ENCODE peak calls at places on chromosomes 6 and 20, in eight cellular contexts. One of them, this sample, is unnamed.
A peak's percentile ranks its signal among the peaks of the same experiment; 100 is the strongest.

GRCh38 chr20:37192137-37192854 is 12.9 kb upstream of the MROH8 start:
- DNase-seq in right atrium auricular region: peak; percentile 91
- DNase-seq in IMR-90: peak; percentile 89
- DNase-seq in cardiac fibroblast: peak; percentile 95
- DNase-seq in left ventricle myocardium inferior: peak; percentile 90
- DNase-seq in heart left ventricle: peak; percentile 89
- DNase-seq in transverse colon: peak; percentile 89
- DNase-seq in fibroblast of lung: peak; percentile 85
- DNase-seq in this sample: peak; percentile 89

GRCh38 chr6:89087881-89088280 is 7.3 kb downstream of the PNRC1 start:
- DNase-seq in right atrium auricular region: no peak
- DNase-seq in IMR-90: no peak
- DNase-seq in cardiac fibroblast: peak; percentile 35
- DNase-seq in left ventricle myocardium inferior: no peak
- DNase-seq in heart left ventricle: no peak
- DNase-seq in transverse colon: no peak
- DNase-seq in fibroblast of lung: no peak
- DNase-seq in this sample: no peak

GRCh38 chr20:56187791-56188190 is 60.7 kb upstream of the MC3R start:
- DNase-seq in right atrium auricular region: no peak
- DNase-seq in IMR-90: no peak
- DNase-seq in cardiac fibroblast: no peak
- DNase-seq in left ventricle myocardium inferior: no peak
- DNase-seq in heart left ventricle: no peak
- DNase-seq in transverse colon: no peak
- DNase-seq in fibroblast of lung: no peak
- DNase-seq in this sample: no peak

GRCh38 chr6:147322299-147323162 is 118.3 kb downstream of the STXBP5 start:
- DNase-seq in right atrium auricular region: no peak
- DNase-seq in IMR-90: peak; percentile 73
- DNase-seq in cardiac fibroblast: peak; percentile 56
- DNase-seq in left ventricle myocardium inferior: no peak
- DNase-seq in heart left ventricle: no peak
- DNase-seq in transverse colon: no peak
- DNase-seq in fibroblast of lung: no peak
- DNase-seq in this sample: no peak

GRCh38 chr6:15132854-15133670 is 112.8 kb upstream of the JARID2 start:
- DNase-seq in right atrium auricular region: no peak
- DNase-seq in IMR-90: peak; percentile 90
- DNase-seq in cardiac fibroblast: peak; percentile 33
- DNase-seq in left ventricle myocardium inferior: no peak
- DNase-seq in heart left ventricle: no peak
- DNase-seq in transverse colon: no peak
- DNase-seq in fibroblast of lung: peak; percentile 91
- DNase-seq in this sample: peak; percentile 4

GRCh38 chr6:90328004-90328403 is 31.4 kb upstream of the BACH2 start:
- DNase-seq in right atrium auricular region: no peak
- DNase-seq in IMR-90: peak; percentile 39
- DNase-seq in cardiac fibroblast: no peak
- DNase-seq in left ventricle myocardium inferior: no peak
- DNase-seq in heart left ventricle: no peak
- DNase-seq in transverse colon: no peak
- DNase-seq in fibroblast of lung: peak; percentile 59
- DNase-seq in this sample: no peak

GRCh38 chr6:44897286-44897685 is 430.8 kb upstream of the RUNX2 start:
- DNase-seq in right atrium auricular region: no peak
- DNase-seq in IMR-90: no peak
- DNase-seq in cardiac fibroblast: peak; percentile 50
- DNase-seq in left ventricle myocardium inferior: no peak
- DNase-seq in heart left ventricle: no peak
- DNase-seq in transverse colon: no peak
- DNase-seq in fibroblast of lung: peak; percentile 19
- DNase-seq in this sample: no peak

GRCh38 chr20:5770987-5771318 is 20.8 kb downstream of the SHLD1 start:
- DNase-seq in right atrium auricular region: no peak
- DNase-seq in IMR-90: no peak
- DNase-seq in cardiac fibroblast: no peak
- DNase-seq in left ventricle myocardium inferior: no peak
- DNase-seq in heart left ventricle: no peak
- DNase-seq in transverse colon: no peak
- DNase-seq in fibroblast of lung: no peak
- DNase-seq in this sample: no peak

GRCh38 chr6:137159912-137160311 is 13.5 kb downstream of the IL22RA2 start:
- DNase-seq in right atrium auricular region: no peak
- DNase-seq in IMR-90: no peak
- DNase-seq in cardiac fibroblast: no peak
- DNase-seq in left ventricle myocardium inferior: no peak
- DNase-seq in heart left ventricle: no peak
- DNase-seq in transverse colon: no peak
- DNase-seq in fibroblast of lung: no peak
- DNase-seq in this sample: no peak

GRCh38 chr20:55881204-55881603 is 124.1 kb downstream of the CBLN4 start:
- DNase-seq in right atrium auricular region: no peak
- DNase-seq in IMR-90: no peak
- DNase-seq in cardiac fibroblast: no peak
- DNase-seq in left ventricle myocardium inferior: no peak
- DNase-seq in heart left ventricle: no peak
- DNase-seq in transverse colon: no peak
- DNase-seq in fibroblast of lung: no peak
- DNase-seq in this sample: no peak

GRCh38 chr6:152478377-152479010 is 158.7 kb downstream of the SYNE1 start:
- DNase-seq in right atrium auricular region: no peak
- DNase-seq in IMR-90: no peak
- DNase-seq in cardiac fibroblast: no peak
- DNase-seq in left ventricle myocardium inferior: no peak
- DNase-seq in heart left ventricle: no peak
- DNase-seq in transverse colon: no peak
- DNase-seq in fibroblast of lung: no peak
- DNase-seq in this sample: no peak

GRCh38 chr6:123091091-123091895 is 95.3 kb downstream of the CLVS2 start:
- DNase-seq in right atrium auricular region: no peak
- DNase-seq in IMR-90: no peak
- DNase-seq in cardiac fibroblast: peak; percentile 66
- DNase-seq in left ventricle myocardium inferior: no peak
- DNase-seq in heart left ventricle: no peak
- DNase-seq in transverse colon: no peak
- DNase-seq in fibroblast of lung: peak; percentile 36
- DNase-seq in this sample: no peak

GRCh38 chr6:6905961-6906518 is 201.7 kb upstream of the RREB1 start:
- DNase-seq in right atrium auricular region: no peak
- DNase-seq in IMR-90: no peak
- DNase-seq in cardiac fibroblast: no peak
- DNase-seq in left ventricle myocardium inferior: no peak
- DNase-seq in heart left ventricle: no peak
- DNase-seq in transverse colon: no peak
- DNase-seq in fibroblast of lung: no peak
- DNase-seq in this sample: no peak

GRCh38 chr6:572596-573265 is 84.2 kb downstream of the HUS1B start:
- DNase-seq in right atrium auricular region: no peak
- DNase-seq in IMR-90: peak; percentile 9
- DNase-seq in cardiac fibroblast: peak; percentile 14
- DNase-seq in left ventricle myocardium inferior: no peak
- DNase-seq in heart left ventricle: no peak
- DNase-seq in transverse colon: no peak
- DNase-seq in fibroblast of lung: peak; percentile 14
- DNase-seq in this sample: no peak

GRCh38 chr6:125533710-125534397 is 215.6 kb upstream of the HEY2 start:
- DNase-seq in right atrium auricular region: no peak
- DNase-seq in IMR-90: no peak
- DNase-seq in cardiac fibroblast: no peak
- DNase-seq in left ventricle myocardium inferior: no peak
- DNase-seq in heart left ventricle: no peak
- DNase-seq in transverse colon: no peak
- DNase-seq in fibroblast of lung: no peak
- DNase-seq in this sample: no peak

GRCh38 chr20:21808863-21809664 is 103.6 kb downstream of the PAX1 start:
- DNase-seq in right atrium auricular region: no peak
- DNase-seq in IMR-90: no peak
- DNase-seq in cardiac fibroblast: no peak
- DNase-seq in left ventricle myocardium inferior: peak; percentile 40
- DNase-seq in heart left ventricle: peak; percentile 76
- DNase-seq in transverse colon: peak; percentile 36
- DNase-seq in fibroblast of lung: no peak
- DNase-seq in this sample: peak; percentile 62

GRCh38 chr6:143549630-143550268 is 38.2 kb upstream of the FUCA2 start:
- DNase-seq in right atrium auricular region: no peak
- DNase-seq in IMR-90: no peak
- DNase-seq in cardiac fibroblast: no peak
- DNase-seq in left ventricle myocardium inferior: no peak
- DNase-seq in heart left ventricle: no peak
- DNase-seq in transverse colon: no peak
- DNase-seq in fibroblast of lung: no peak
- DNase-seq in this sample: no peak

GRCh38 chr6:122069933-122070332 is 329.5 kb upstream of the HSF2 start:
- DNase-seq in right atrium auricular region: no peak
- DNase-seq in IMR-90: no peak
- DNase-seq in cardiac fibroblast: no peak
- DNase-seq in left ventricle myocardium inferior: no peak
- DNase-seq in heart left ventricle: no peak
- DNase-seq in transverse colon: no peak
- DNase-seq in fibroblast of lung: peak; percentile 28
- DNase-seq in this sample: no peak

GRCh38 chr6:145929037-145929633 is 35.0 kb downstream of the SHPRH start:
- DNase-seq in right atrium auricular region: no peak
- DNase-seq in IMR-90: peak; percentile 60
- DNase-seq in cardiac fibroblast: peak; percentile 76
- DNase-seq in left ventricle myocardium inferior: no peak
- DNase-seq in heart left ventricle: no peak
- DNase-seq in transverse colon: no peak
- DNase-seq in fibroblast of lung: peak; percentile 31
- DNase-seq in this sample: no peak

GRCh38 chr20:53613748-53614147 is 20.1 kb upstream of the ZNF217 start:
- DNase-seq in right atrium auricular region: no peak
- DNase-seq in IMR-90: no peak
- DNase-seq in cardiac fibroblast: peak; percentile 12
- DNase-seq in left ventricle myocardium inferior: no peak
- DNase-seq in heart left ventricle: no peak
- DNase-seq in transverse colon: no peak
- DNase-seq in fibroblast of lung: no peak
- DNase-seq in this sample: no peak

DNA sequence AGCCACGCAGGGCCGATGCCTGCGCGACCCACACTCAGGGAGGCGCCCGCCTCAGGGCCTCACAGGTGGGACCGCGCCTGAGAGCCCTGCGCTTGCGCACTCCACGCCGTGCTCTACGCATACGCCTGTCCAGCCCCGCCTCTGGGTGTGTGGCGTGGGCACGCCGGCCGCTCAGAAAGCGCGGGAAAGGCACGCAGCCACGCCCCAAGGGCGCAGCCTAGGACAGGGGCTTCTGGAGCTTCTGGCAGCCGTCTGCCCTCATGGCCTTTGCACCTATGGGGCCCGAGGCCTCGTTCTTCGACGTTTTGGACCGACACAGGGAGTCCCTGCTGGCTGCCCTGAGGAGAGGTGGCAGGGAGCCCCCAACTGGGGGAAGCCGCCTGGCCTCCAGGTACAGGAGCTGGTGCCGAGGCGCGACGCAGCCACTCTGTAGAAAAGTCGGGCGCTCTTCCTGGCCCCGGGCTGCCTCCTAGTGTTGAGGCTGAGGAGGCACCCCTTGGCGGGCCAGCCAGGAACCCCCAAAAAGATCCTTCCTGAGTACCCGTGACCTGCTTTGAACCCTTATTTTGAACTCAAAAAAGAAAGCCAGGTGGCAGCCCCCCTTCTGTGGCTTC is at the start of gene SPO11:
- DNase-seq in right atrium auricular region: no peak
- DNase-seq in IMR-90: no peak
- DNase-seq in cardiac fibroblast: no peak
- DNase-seq in left ventricle myocardium inferior: no peak
- DNase-seq in heart left ventricle: no peak
- DNase-seq in transverse colon: no peak
- DNase-seq in fibroblast of lung: no peak
- DNase-seq in this sample: no peak
- TF ChIP-seq CTCF in right atrium auricular region: no peak
- TF ChIP-seq CTCF in IMR-90: no peak
- TF ChIP-seq CTCF in cardiac fibroblast: no peak
- TF ChIP-seq CTCF in left ventricle myocardium inferior: peak; percentile 53
- TF ChIP-seq CTCF in heart left ventricle: peak; percentile 30
- TF ChIP-seq CTCF in transverse colon: no peak
- TF ChIP-seq CTCF in fibroblast of lung: no peak
- TF ChIP-seq CTCF in this sample: no peak

GRCh38 chr6:138722425-138723371 is 50.9 kb upstream of the CCDC28A start:
- DNase-seq in right atrium auricular region: no peak
- DNase-seq in IMR-90: peak; percentile 49
- DNase-seq in cardiac fibroblast: peak; percentile 55
- DNase-seq in left ventricle myocardium inferior: no peak
- DNase-seq in heart left ventricle: no peak
- DNase-seq in transverse colon: no peak
- DNase-seq in fibroblast of lung: peak; percentile 92
- DNase-seq in this sample: no peak

GRCh38 chr6:138724015-138724414 is 49.6 kb upstream of the CCDC28A start:
- DNase-seq in right atrium auricular region: no peak
- DNase-seq in IMR-90: no peak
- DNase-seq in cardiac fibroblast: peak; percentile 64
- DNase-seq in left ventricle myocardium inferior: peak; percentile 39
- DNase-seq in heart left ventricle: no peak
- DNase-seq in transverse colon: peak; percentile 16
- DNase-seq in fibroblast of lung: peak; percentile 63
- DNase-seq in this sample: peak; percentile 3

GRCh38 chr6:138726066-138727060 is 47.2 kb upstream of the CCDC28A start:
- DNase-seq in right atrium auricular region: no peak
- DNase-seq in IMR-90: peak; percentile 15
- DNase-seq in cardiac fibroblast: no peak
- DNase-seq in left ventricle myocardium inferior: no peak
- DNase-seq in heart left ventricle: no peak
- DNase-seq in transverse colon: no peak
- DNase-seq in fibroblast of lung: no peak
- DNase-seq in this sample: no peak

GRCh38 chr6:138728672-138729071 is 44.9 kb upstream of the CCDC28A start:
- DNase-seq in right atrium auricular region: no peak
- DNase-seq in IMR-90: no peak
- DNase-seq in cardiac fibroblast: no peak
- DNase-seq in left ventricle myocardium inferior: no peak
- DNase-seq in heart left ventricle: no peak
- DNase-seq in transverse colon: no peak
- DNase-seq in fibroblast of lung: no peak
- DNase-seq in this sample: no peak

GRCh38 chr6:138727182-138727581 is 46.4 kb upstream of the CCDC28A start:
- DNase-seq in right atrium auricular region: no peak
- DNase-seq in IMR-90: no peak
- DNase-seq in cardiac fibroblast: no peak
- DNase-seq in left ventricle myocardium inferior: no peak
- DNase-seq in heart left ventricle: no peak
- DNase-seq in transverse colon: no peak
- DNase-seq in fibroblast of lung: peak; percentile 23
- DNase-seq in this sample: no peak
- TF ChIP-seq CTCF in right atrium auricular region: no peak
- TF ChIP-seq CTCF in IMR-90: no peak
- TF ChIP-seq CTCF in cardiac fibroblast: no peak
- TF ChIP-seq CTCF in left ventricle myocardium inferior: no peak
- TF ChIP-seq CTCF in heart left ventricle: no peak
- TF ChIP-seq CTCF in transverse colon: no peak
- TF ChIP-seq CTCF in fibroblast of lung: no peak
- TF ChIP-seq CTCF in this sample: no peak

GRCh38 chr20:43774754-43775153 is 48.0 kb upstream of the GTSF1L start:
- DNase-seq in right atrium auricular region: no peak
- DNase-seq in IMR-90: no peak
- DNase-seq in cardiac fibroblast: no peak
- DNase-seq in left ventricle myocardium inferior: no peak
- DNase-seq in heart left ventricle: no peak
- DNase-seq in transverse colon: no peak
- DNase-seq in fibroblast of lung: no peak
- DNase-seq in this sample: no peak
- TF ChIP-seq CTCF in right atrium auricular region: no peak
- TF ChIP-seq CTCF in IMR-90: no peak
- TF ChIP-seq CTCF in cardiac fibroblast: no peak
- TF ChIP-seq CTCF in left ventricle myocardium inferior: no peak
- TF ChIP-seq CTCF in heart left ventricle: no peak
- TF ChIP-seq CTCF in transverse colon: no peak
- TF ChIP-seq CTCF in fibroblast of lung: no peak
- TF ChIP-seq CTCF in this sample: no peak

GRCh38 chr6:43292763-43293318 is 5.2 kb upstream of the SLC22A7 start:
- DNase-seq in right atrium auricular region: no peak
- DNase-seq in IMR-90: no peak
- DNase-seq in cardiac fibroblast: no peak
- DNase-seq in left ventricle myocardium inferior: no peak
- DNase-seq in heart left ventricle: peak; percentile 14
- DNase-seq in transverse colon: no peak
- DNase-seq in fibroblast of lung: no peak
- DNase-seq in this sample: no peak
- TF ChIP-seq CTCF in right atrium auricular region: no peak
- TF ChIP-seq CTCF in IMR-90: no peak
- TF ChIP-seq CTCF in cardiac fibroblast: no peak
- TF ChIP-seq CTCF in left ventricle myocardium inferior: no peak
- TF ChIP-seq CTCF in heart left ventricle: no peak
- TF ChIP-seq CTCF in transverse colon: no peak
- TF ChIP-seq CTCF in fibroblast of lung: no peak
- TF ChIP-seq CTCF in this sample: no peak

This sample was measured in thyroid gland.